ENCODE peak calls at places on chromosomes 5 and 9, in five cellular contexts. P, F, S, B and Z are unnamed samples.

GRCh38 chr9:130282000-130282700 is 16.6 kb downstream of the HMCN2 start:
- DNase-seq in F (no peak), B (no peak), S (no peak), P (no peak), Z (peak)

GRCh38 chr9:129724456-129725190 is 28.2 kb downstream of the PTGES start:
- DNase-seq in S (no peak), B (no peak), P (no peak), F (no peak), Z (no peak)

GRCh38 chr5:22242532-22242931 is 610.6 kb downstream of the CDH12 start:
- DNase-seq in S (no peak), F (no peak), P (peak), B (no peak), Z (no peak)

GRCh38 chr9:81562221-81563019 is 126.9 kb downstream of the TLE1 start:
- DNase-seq in S (peak), P (peak), B (peak), F (no peak), Z (no peak)

GRCh38 chr5:96566775-96567174 is 95.4 kb upstream of the CAST start:
- DNase-seq in B (no peak), S (peak), P (no peak), F (no peak), Z (no peak)

GRCh38 chr5:146103594-146103993 is 1.8 kb downstream of the PLAC8L1 start:
- DNase-seq in P (no peak), F (no peak), S (no peak), B (no peak), Z (no peak)

GRCh38 chr9:28999057-28999456 is 1425.8 kb upstream of the C9orf72 start:
- DNase-seq in B (no peak), S (no peak), F (no peak), P (no peak), Z (no peak)

GRCh38 chr9:133403766-133404439 is 13.9 kb downstream of the REXO4 start:
- DNase-seq in S (no peak), F (no peak), P (peak), B (no peak), Z (peak)

GRCh38 chr5:133433133-133433532 is 179.2 kb downstream of the FSTL4 start:
- DNase-seq in F (no peak), P (no peak), B (no peak), S (no peak), Z (no peak)

GRCh38 chr5:122156724-122157325 is 27.5 kb downstream of the ZNF474 start:
- DNase-seq in B (peak), P (peak), F (no peak), S (peak), Z (peak)

GRCh38 chr5:152938630-152939029 is 533.6 kb upstream of the NMUR2 start:
- DNase-seq in B (no peak), S (no peak), P (no peak), F (no peak), Z (no peak)

GRCh38 chr5:180173875-180174586 is 35.0 kb downstream of the RASGEF1C start:
- DNase-seq in P (peak), F (no peak), B (no peak), S (peak), Z (no peak)

GRCh38 chr9:75927351-75927750 is 36.9 kb downstream of the PCSK5 start:
- DNase-seq in S (no peak), B (no peak), F (no peak), P (no peak), Z (no peak)

GRCh38 chr9:8725635-8726034 is 926.1 kb upstream of the DMAC1 start:
- DNase-seq in F (no peak), S (no peak), B (no peak), P (no peak), Z (no peak)

GRCh38 chr9:20873240-20873860 is 158.1 kb downstream of the HACD4 start:
- DNase-seq in S (no peak), F (no peak), B (no peak), P (no peak), Z (no peak)

GRCh38 chr5:176365663-176366574 is 632 bp downstream of the ARL10 start:
- DNase-seq in S (peak), F (no peak), P (no peak), B (no peak), Z (no peak)

GRCh38 chr5:17737087-17737486 is 102.8 kb downstream of the TAF11L14 start:
- DNase-seq in S (no peak), F (no peak), B (no peak), P (no peak), Z (no peak)

GRCh38 chr9:99368341-99369326 is 146.6 kb downstream of the SEC61B start:
- DNase-seq in S (peak), B (no peak), P (peak), F (no peak), Z (no peak)

GRCh38 chr5:147904110-147904509 is 2.2 kb downstream of the C5orf46 start:
- DNase-seq in B (no peak), S (no peak), F (no peak), P (no peak), Z (no peak)

GRCh38 chr5:144333336-144333920 is 162.8 kb downstream of the KCTD16 start:
- DNase-seq in P (no peak), B (peak), F (no peak), S (no peak), Z (no peak)

GRCh38 chr5:167819406-167819805 is 472.0 kb upstream of the WWC1 start:
- DNase-seq in S (no peak), B (no peak), F (no peak), P (no peak), Z (no peak)

GRCh38 chr9:130490981-130491380 is 46.2 kb downstream of the ASS1 start:
- DNase-seq in B (no peak), F (no peak), P (no peak), S (no peak), Z (no peak)

GRCh38 chr5:104412649-104413240 is 850.2 kb upstream of the NUDT12 start:
- DNase-seq in P (peak), B (peak), F (no peak), S (peak), Z (no peak)

GRCh38 chr9:136840877-136841645 is 1.2 kb upstream of the AJM1 start:
- DNase-seq in F (peak), S (peak), B (peak), P (no peak), Z (peak)

GRCh38 chr9:588952-589351 is 252.5 kb upstream of the DMRT1 start:
- DNase-seq in P (no peak), F (no peak), S (no peak), B (no peak), Z (no peak)